ENCODE peak calls at places on chromosomes 6 and 20, in seven cellular contexts. W is IMR-90, L is mesendoderm, Q is H1, C is H9, D is neuronal stem cell, E is trophoblast cell. K is an unnamed sample.

GRCh38 chr6:112149236-112149635 is 61.8 kb downstream of the FAM229B start:
- DNase-seq in W (peak; percentile 3), L (no peak), Q (no peak), C (no peak), D (no peak), E (no peak), K (peak; percentile 79)

GRCh38 chr6:37691904-37692806 is 5.5 kb downstream of the MDGA1 start:
- DNase-seq in W (peak; percentile 58), L (peak; percentile 86), Q (peak; percentile 96), C (peak; percentile 89), D (no peak), E (peak; percentile 67), K (peak; percentile 60)

GRCh38 chr20:62685781-62686555 is 22.7 kb upstream of the NTSR1 start:
- DNase-seq in W (no peak), L (peak; percentile 28), Q (no peak), C (no peak), D (no peak), E (no peak), K (no peak)

GRCh38 chr6:158002249-158002950 is 20.7 kb downstream of the SYNJ2 start:
- DNase-seq in W (no peak), L (peak; percentile 72), Q (no peak), C (no peak), D (no peak), E (peak; percentile 90), K (no peak)

GRCh38 chr6:145469021-145469420 is 266.3 kb downstream of the EPM2A start:
- DNase-seq in W (no peak), L (no peak), Q (no peak), C (no peak), D (no peak), E (no peak), K (no peak)

GRCh38 chr6:104603108-104603745 is 256.5 kb downstream of the HACE1 start:
- DNase-seq in W (no peak), L (no peak), Q (no peak), C (no peak), D (no peak), E (no peak), K (no peak)

GRCh38 chr6:156975414-156975813 is 198.2 kb downstream of the ARID1B start:
- DNase-seq in W (no peak), L (no peak), Q (no peak), C (no peak), D (no peak), E (no peak), K (no peak)

GRCh38 chr6:106773956-106774629 is 144.7 kb downstream of the QRSL1 start:
- DNase-seq in W (no peak), L (no peak), Q (no peak), C (no peak), D (no peak), E (no peak), K (no peak)

GRCh38 chr6:8073758-8074157 is 9.6 kb upstream of the BLOC1S5 start:
- DNase-seq in W (no peak), L (no peak), Q (no peak), C (no peak), D (no peak), E (no peak), K (no peak)

GRCh38 chr6:28587011-28587745 is 61.5 kb downstream of the GPX5 start:
- DNase-seq in W (no peak), L (peak; percentile 92), Q (peak; percentile 85), C (peak; percentile 90), D (no peak), E (peak; percentile 91), K (peak; percentile 14)

GRCh38 chr6:15960740-15961629 is 167.9 kb upstream of the MYLIP start:
- DNase-seq in W (no peak), L (peak; percentile 90), Q (peak; percentile 58), C (peak; percentile 75), D (no peak), E (no peak), K (no peak)

GRCh38 chr20:25623225-25623735 is 534 bp downstream of the NANP start:
- DNase-seq in W (peak; percentile 24), L (peak; percentile 29), Q (peak; percentile 66), C (peak; percentile 32), D (no peak), E (peak; percentile 4), K (peak; percentile 68)

GRCh38 chr6:36114798-36115408 is 15.4 kb upstream of the MAPK13 start:
- DNase-seq in W (no peak), L (no peak), Q (no peak), C (no peak), D (no peak), E (no peak), K (no peak)

GRCh38 chr6:125872259-125872921 is 81.6 kb downstream of the NCOA7 start:
- DNase-seq in W (peak; percentile 25), L (peak; percentile 30), Q (no peak), C (no peak), D (no peak), E (peak; percentile 55), K (no peak)

GRCh38 chr20:93641-94040 is 6.2 kb downstream of the DEFB125 start:
- DNase-seq in W (no peak), L (no peak), Q (no peak), C (no peak), D (no peak), E (no peak), K (no peak)

GRCh38 chr6:156508923-156509322 is 268.3 kb upstream of the ARID1B start:
- DNase-seq in W (no peak), L (peak; percentile 43), Q (no peak), C (no peak), D (no peak), E (no peak), K (no peak)

GRCh38 chr6:18395177-18395850 is 8.2 kb downstream of the RNF144B start:
- DNase-seq in W (no peak), L (peak; percentile 68), Q (peak; percentile 54), C (peak; percentile 73), D (no peak), E (no peak), K (no peak)
- H3K4ac ChIP-seq in W (peak overlapping the region; percentile 7), L (no peak overlapping the region), Q (peak overlapping the region; percentile 66), C (no peak overlapping the region), D (no peak overlapping the region), E (no peak overlapping the region), K (no peak overlapping the region)

GRCh38 chr6:31826793-31827285 is 699 bp upstream of the HSPA1B start:
- DNase-seq in W (no peak), L (no peak), Q (peak; percentile 62), C (peak; percentile 76), D (no peak), E (no peak), K (no peak)

GRCh38 chr6:31827286-31828079 is at the start of gene HSPA1B:
- DNase-seq in W (peak; percentile 100), L (peak; percentile 100), Q (peak; percentile 98), C (peak; percentile 100), D (peak; percentile 99), E (peak; percentile 100), K (peak; percentile 100)

GRCh38 chr6:31822038-31822821 is 5.3 kb upstream of the HSPA1B start:
- DNase-seq in W (peak; percentile 64), L (peak; percentile 92), Q (peak; percentile 74), C (peak; percentile 76), D (peak; percentile 42), E (peak; percentile 59), K (peak; percentile 89)

GRCh38 chr6:31821301-31822037 is 6.1 kb upstream of the HSPA1B start:
- DNase-seq in W (peak; percentile 30), L (peak; percentile 79), Q (peak; percentile 75), C (peak; percentile 69), D (peak; percentile 45), E (peak; percentile 71), K (no peak)

GRCh38 chr6:31825553-31825952 is 2.0 kb upstream of the HSPA1B start:
- DNase-seq in W (no peak), L (no peak), Q (no peak), C (no peak), D (no peak), E (no peak), K (peak; percentile 32)
- H3K27ac ChIP-seq in W (no peak overlapping the region), L (no peak overlapping the region), Q (peak overlapping the region; percentile 66), C (peak overlapping the region; percentile 84), D (no peak overlapping the region), E (peak overlapping the region; percentile 87), K (no peak overlapping the region)

DNA sequence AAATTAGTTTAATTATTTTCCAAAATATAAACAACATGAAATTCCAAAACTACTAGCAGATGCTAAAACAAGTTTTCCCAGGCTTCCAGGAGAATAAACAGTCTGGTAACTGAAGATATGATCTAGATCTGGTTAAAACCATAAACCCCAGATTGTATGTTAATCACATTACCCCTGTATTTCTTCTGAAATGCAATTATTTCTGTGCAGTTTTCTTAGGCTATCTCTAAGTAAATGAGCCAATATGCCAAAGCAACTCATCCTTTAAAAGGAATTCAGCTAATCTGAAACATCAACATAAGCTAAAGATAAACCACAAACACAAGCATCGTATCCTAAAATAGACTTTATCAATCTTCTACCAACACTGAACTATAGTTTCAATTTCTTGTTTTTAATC is 44.6 kb upstream of the SENP6 start:
- DNase-seq in W (no peak), L (no peak), Q (no peak), C (no peak), D (no peak), E (no peak), K (peak; percentile 25)
- H3K4ac ChIP-seq in W (no peak overlapping the region), L (no peak overlapping the region), Q (no peak overlapping the region), C (no peak overlapping the region), D (no peak overlapping the region), E (no peak overlapping the region), K (no peak overlapping the region)

DNA sequence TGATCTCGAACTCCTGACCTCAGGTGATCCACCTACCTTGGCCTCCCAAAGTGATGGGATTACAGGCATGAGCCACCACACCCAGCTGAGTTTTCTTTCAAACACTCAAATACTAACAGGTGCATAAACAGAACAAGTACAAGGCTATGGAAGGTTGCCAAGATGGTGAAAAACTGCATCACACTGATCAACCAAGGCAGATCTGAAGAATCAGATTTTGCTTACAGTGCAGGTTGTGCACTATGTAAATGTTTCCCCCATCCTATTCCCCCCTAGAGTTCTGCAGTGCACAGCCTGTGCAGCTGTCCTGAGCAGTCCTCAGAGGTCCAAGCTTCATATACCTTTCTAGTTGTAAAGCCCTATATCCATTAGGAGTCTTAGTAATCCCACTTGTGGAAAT is 73.0 kb downstream of the GFRA4 start:
- DNase-seq in W (no peak), L (no peak), Q (no peak), C (no peak), D (no peak), E (no peak), K (no peak)
- H3K27ac ChIP-seq in W (no peak overlapping the region), L (no peak overlapping the region), Q (no peak overlapping the region), C (no peak overlapping the region), D (no peak overlapping the region), E (no peak overlapping the region), K (no peak overlapping the region)

K was measured in mesenchymal stem cell.